ENCODE peak calls at places on chromosomes 7 and 10, in five cellular contexts. Y is NB4, J is NCI-H1105 treated with DMSO at 0.1 percent for 48 hours, W is head of caudate nucleus, D is fibroblast of mammary gland. A is an unnamed sample.

GRCh38 chr10:6114758-6115410 is 26.1 kb downstream of the RBM17 start:
- DNase-seq in Y (no peak), J (no peak), W (no peak), D (peak; percentile 93), A (peak; percentile 83)

GRCh38 chr10:62960416-62960815 is 144.2 kb upstream of the EGR2 start:
- DNase-seq in Y (no peak), J (no peak), W (no peak), D (peak; percentile 9), A (no peak)

GRCh38 chr10:5944389-5945202 is 32.7 kb downstream of the IL15RA start:
- DNase-seq in Y (no peak), J (no peak), W (no peak), D (peak; percentile 100), A (peak; percentile 98)

GRCh38 chr7:51314726-51315125 is 1.9 kb downstream of the COBL start:
- DNase-seq in Y (no peak), J (no peak), W (no peak), D (no peak), A (no peak)

GRCh38 chr7:1329261-1329660 is 96.6 kb downstream of the UNCX start:
- DNase-seq in Y (no peak), J (no peak), W (no peak), D (no peak), A (no peak)

GRCh38 chr10:86411281-86411841 is 44.8 kb upstream of the GRID1 start:
- DNase-seq in Y (peak; percentile 86), J (no peak), W (no peak), D (peak; percentile 52), A (no peak)

GRCh38 chr10:380313-380955 is 245.2 kb downstream of the ZMYND11 start:
- DNase-seq in Y (no peak), J (no peak), W (no peak), D (peak; percentile 48), A (no peak)

GRCh38 chr7:45098983-45099839 is 10.4 kb upstream of the NACAD start:
- DNase-seq in Y (no peak), J (no peak), W (no peak), D (no peak), A (no peak)

GRCh38 chr7:157813741-157814661 is 477.2 kb downstream of the DNAJB6 start:
- DNase-seq in Y (no peak), J (no peak), W (no peak), D (no peak), A (no peak)

A was measured in LHCN-M2.